ENCODE peak calls at places on chromosomes 5 and 9, in eight cellular contexts. One of them, this sample, is unnamed.

GRCh38 chr5:135979510-135979909 is 24.7 kb upstream of the LECT2 start:
- DNase-seq in NCI-H345: no peak
- DNase-seq in activated CD8-positive, alpha-beta memory T cell treated with anti-CD3 and anti-CD28 coated beads for 48 hours: no peak
- DNase-seq in tibial nerve: no peak
- DNase-seq in HS-5: no peak
- DNase-seq in left ventricle myocardium inferior: no peak
- DNase-seq in activated CD4-positive, alpha-beta T cell treated with anti-CD3 and anti-CD28 coated beads, Interleukin-2, amount 50 U/mL, for 4 hours: no peak
- DNase-seq in IMR-90: peak; percentile 93
- DNase-seq in this sample: no peak

GRCh38 chr5:125412561-125413535 is 666.4 kb upstream of the ZNF608 start:
- DNase-seq in NCI-H345: peak; percentile 75
- DNase-seq in activated CD8-positive, alpha-beta memory T cell treated with anti-CD3 and anti-CD28 coated beads for 48 hours: no peak
- DNase-seq in tibial nerve: peak; percentile 15
- DNase-seq in HS-5: no peak
- DNase-seq in left ventricle myocardium inferior: peak; percentile 61
- DNase-seq in activated CD4-positive, alpha-beta T cell treated with anti-CD3 and anti-CD28 coated beads, Interleukin-2, amount 50 U/mL, for 4 hours: no peak
- DNase-seq in IMR-90: peak; percentile 91
- DNase-seq in this sample: peak; percentile 65

GRCh38 chr9:133236291-133237071 is 27.4 kb upstream of the OBP2B start:
- DNase-seq in NCI-H345: no peak
- DNase-seq in activated CD8-positive, alpha-beta memory T cell treated with anti-CD3 and anti-CD28 coated beads for 48 hours: no peak
- DNase-seq in tibial nerve: no peak
- DNase-seq in HS-5: no peak
- DNase-seq in left ventricle myocardium inferior: no peak
- DNase-seq in activated CD4-positive, alpha-beta T cell treated with anti-CD3 and anti-CD28 coated beads, Interleukin-2, amount 50 U/mL, for 4 hours: no peak
- DNase-seq in IMR-90: no peak
- DNase-seq in this sample: no peak

GRCh38 chr9:20191239-20191840 is 402.5 kb upstream of the SLC24A2 start:
- DNase-seq in NCI-H345: no peak
- DNase-seq in activated CD8-positive, alpha-beta memory T cell treated with anti-CD3 and anti-CD28 coated beads for 48 hours: no peak
- DNase-seq in tibial nerve: no peak
- DNase-seq in HS-5: no peak
- DNase-seq in left ventricle myocardium inferior: no peak
- DNase-seq in activated CD4-positive, alpha-beta T cell treated with anti-CD3 and anti-CD28 coated beads, Interleukin-2, amount 50 U/mL, for 4 hours: no peak
- DNase-seq in IMR-90: no peak
- DNase-seq in this sample: no peak

GRCh38 chr5:96114736-96115466 is 153.2 kb upstream of the ELL2 start:
- DNase-seq in NCI-H345: no peak
- DNase-seq in activated CD8-positive, alpha-beta memory T cell treated with anti-CD3 and anti-CD28 coated beads for 48 hours: no peak
- DNase-seq in tibial nerve: no peak
- DNase-seq in HS-5: no peak
- DNase-seq in left ventricle myocardium inferior: no peak
- DNase-seq in activated CD4-positive, alpha-beta T cell treated with anti-CD3 and anti-CD28 coated beads, Interleukin-2, amount 50 U/mL, for 4 hours: no peak
- DNase-seq in IMR-90: peak; percentile 70
- DNase-seq in this sample: peak; percentile 32

GRCh38 chr9:124770359-124771020 is 621 bp downstream of the NR6A1 start:
- DNase-seq in NCI-H345: peak; percentile 38
- DNase-seq in activated CD8-positive, alpha-beta memory T cell treated with anti-CD3 and anti-CD28 coated beads for 48 hours: no peak
- DNase-seq in tibial nerve: no peak
- DNase-seq in HS-5: no peak
- DNase-seq in left ventricle myocardium inferior: no peak
- DNase-seq in activated CD4-positive, alpha-beta T cell treated with anti-CD3 and anti-CD28 coated beads, Interleukin-2, amount 50 U/mL, for 4 hours: no peak
- DNase-seq in IMR-90: no peak
- DNase-seq in this sample: no peak

GRCh38 chr9:113992276-113992951 is 85.7 kb downstream of the AMBP start:
- DNase-seq in NCI-H345: no peak
- DNase-seq in activated CD8-positive, alpha-beta memory T cell treated with anti-CD3 and anti-CD28 coated beads for 48 hours: no peak
- DNase-seq in tibial nerve: no peak
- DNase-seq in HS-5: no peak
- DNase-seq in left ventricle myocardium inferior: peak; percentile 81
- DNase-seq in activated CD4-positive, alpha-beta T cell treated with anti-CD3 and anti-CD28 coated beads, Interleukin-2, amount 50 U/mL, for 4 hours: no peak
- DNase-seq in IMR-90: no peak
- DNase-seq in this sample: no peak

GRCh38 chr9:37961346-37961745 is 57.4 kb upstream of the SLC25A51 start:
- DNase-seq in NCI-H345: no peak
- DNase-seq in activated CD8-positive, alpha-beta memory T cell treated with anti-CD3 and anti-CD28 coated beads for 48 hours: no peak
- DNase-seq in tibial nerve: no peak
- DNase-seq in HS-5: no peak
- DNase-seq in left ventricle myocardium inferior: no peak
- DNase-seq in activated CD4-positive, alpha-beta T cell treated with anti-CD3 and anti-CD28 coated beads, Interleukin-2, amount 50 U/mL, for 4 hours: no peak
- DNase-seq in IMR-90: no peak
- DNase-seq in this sample: no peak

GRCh38 chr9:109831996-109832395 is 52.0 kb downstream of the PALM2AKAP2 start:
- DNase-seq in NCI-H345: no peak
- DNase-seq in activated CD8-positive, alpha-beta memory T cell treated with anti-CD3 and anti-CD28 coated beads for 48 hours: no peak
- DNase-seq in tibial nerve: no peak
- DNase-seq in HS-5: no peak
- DNase-seq in left ventricle myocardium inferior: no peak
- DNase-seq in activated CD4-positive, alpha-beta T cell treated with anti-CD3 and anti-CD28 coated beads, Interleukin-2, amount 50 U/mL, for 4 hours: no peak
- DNase-seq in IMR-90: no peak
- DNase-seq in this sample: no peak

GRCh38 chr9:134178781-134179551 is 14.6 kb upstream of the RNU6ATAC start:
- DNase-seq in NCI-H345: no peak
- DNase-seq in activated CD8-positive, alpha-beta memory T cell treated with anti-CD3 and anti-CD28 coated beads for 48 hours: no peak
- DNase-seq in tibial nerve: peak; percentile 56
- DNase-seq in HS-5: no peak
- DNase-seq in left ventricle myocardium inferior: peak; percentile 53
- DNase-seq in activated CD4-positive, alpha-beta T cell treated with anti-CD3 and anti-CD28 coated beads, Interleukin-2, amount 50 U/mL, for 4 hours: no peak
- DNase-seq in IMR-90: no peak
- DNase-seq in this sample: no peak

GRCh38 chr5:141734501-141735231 is 52.6 kb upstream of the ARAP3 start:
- DNase-seq in NCI-H345: peak; percentile 72
- DNase-seq in activated CD8-positive, alpha-beta memory T cell treated with anti-CD3 and anti-CD28 coated beads for 48 hours: no peak
- DNase-seq in tibial nerve: no peak
- DNase-seq in HS-5: no peak
- DNase-seq in left ventricle myocardium inferior: no peak
- DNase-seq in activated CD4-positive, alpha-beta T cell treated with anti-CD3 and anti-CD28 coated beads, Interleukin-2, amount 50 U/mL, for 4 hours: peak; percentile 9
- DNase-seq in IMR-90: peak; percentile 61
- DNase-seq in this sample: no peak

GRCh38 chr5:81078930-81079329 is 118.8 kb downstream of the RASGRF2 start:
- DNase-seq in NCI-H345: no peak
- DNase-seq in activated CD8-positive, alpha-beta memory T cell treated with anti-CD3 and anti-CD28 coated beads for 48 hours: no peak
- DNase-seq in tibial nerve: no peak
- DNase-seq in HS-5: no peak
- DNase-seq in left ventricle myocardium inferior: no peak
- DNase-seq in activated CD4-positive, alpha-beta T cell treated with anti-CD3 and anti-CD28 coated beads, Interleukin-2, amount 50 U/mL, for 4 hours: no peak
- DNase-seq in IMR-90: no peak
- DNase-seq in this sample: no peak

GRCh38 chr9:117074337-117074662 is 340.6 kb downstream of the ASTN2 start:
- DNase-seq in NCI-H345: no peak
- DNase-seq in activated CD8-positive, alpha-beta memory T cell treated with anti-CD3 and anti-CD28 coated beads for 48 hours: no peak
- DNase-seq in tibial nerve: no peak
- DNase-seq in HS-5: no peak
- DNase-seq in left ventricle myocardium inferior: no peak
- DNase-seq in activated CD4-positive, alpha-beta T cell treated with anti-CD3 and anti-CD28 coated beads, Interleukin-2, amount 50 U/mL, for 4 hours: no peak
- DNase-seq in IMR-90: no peak
- DNase-seq in this sample: no peak

GRCh38 chr9:33791117-33791516 is 4.2 kb upstream of the PRSS3 start:
- DNase-seq in NCI-H345: no peak
- DNase-seq in activated CD8-positive, alpha-beta memory T cell treated with anti-CD3 and anti-CD28 coated beads for 48 hours: no peak
- DNase-seq in tibial nerve: no peak
- DNase-seq in HS-5: no peak
- DNase-seq in left ventricle myocardium inferior: no peak
- DNase-seq in activated CD4-positive, alpha-beta T cell treated with anti-CD3 and anti-CD28 coated beads, Interleukin-2, amount 50 U/mL, for 4 hours: no peak
- DNase-seq in IMR-90: peak; percentile 69
- DNase-seq in this sample: no peak

GRCh38 chr5:131264453-131265200 is 774 bp downstream of the CDC42SE2 start:
- DNase-seq in NCI-H345: peak; percentile 29
- DNase-seq in activated CD8-positive, alpha-beta memory T cell treated with anti-CD3 and anti-CD28 coated beads for 48 hours: no peak
- DNase-seq in tibial nerve: no peak
- DNase-seq in HS-5: no peak
- DNase-seq in left ventricle myocardium inferior: peak; percentile 15
- DNase-seq in activated CD4-positive, alpha-beta T cell treated with anti-CD3 and anti-CD28 coated beads, Interleukin-2, amount 50 U/mL, for 4 hours: peak; percentile 28
- DNase-seq in IMR-90: peak; percentile 28
- DNase-seq in this sample: no peak

GRCh38 chr5:180624630-180625029 is 24.8 kb downstream of the FLT4 start:
- DNase-seq in NCI-H345: peak; percentile 56
- DNase-seq in activated CD8-positive, alpha-beta memory T cell treated with anti-CD3 and anti-CD28 coated beads for 48 hours: no peak
- DNase-seq in tibial nerve: no peak
- DNase-seq in HS-5: no peak
- DNase-seq in left ventricle myocardium inferior: no peak
- DNase-seq in activated CD4-positive, alpha-beta T cell treated with anti-CD3 and anti-CD28 coated beads, Interleukin-2, amount 50 U/mL, for 4 hours: no peak
- DNase-seq in IMR-90: no peak
- DNase-seq in this sample: no peak

GRCh38 chr9:129434187-129434586 is 186.7 kb downstream of the C9orf50 start:
- DNase-seq in NCI-H345: no peak
- DNase-seq in activated CD8-positive, alpha-beta memory T cell treated with anti-CD3 and anti-CD28 coated beads for 48 hours: no peak
- DNase-seq in tibial nerve: no peak
- DNase-seq in HS-5: no peak
- DNase-seq in left ventricle myocardium inferior: no peak
- DNase-seq in activated CD4-positive, alpha-beta T cell treated with anti-CD3 and anti-CD28 coated beads, Interleukin-2, amount 50 U/mL, for 4 hours: no peak
- DNase-seq in IMR-90: no peak
- DNase-seq in this sample: no peak

GRCh38 chr5:154220625-154221024 is 30.1 kb downstream of the GALNT10 start:
- DNase-seq in NCI-H345: no peak
- DNase-seq in activated CD8-positive, alpha-beta memory T cell treated with anti-CD3 and anti-CD28 coated beads for 48 hours: no peak
- DNase-seq in tibial nerve: no peak
- DNase-seq in HS-5: peak; percentile 69
- DNase-seq in left ventricle myocardium inferior: no peak
- DNase-seq in activated CD4-positive, alpha-beta T cell treated with anti-CD3 and anti-CD28 coated beads, Interleukin-2, amount 50 U/mL, for 4 hours: no peak
- DNase-seq in IMR-90: peak; percentile 86
- DNase-seq in this sample: peak; percentile 73

GRCh38 chr5:59086024-59086423 is 503.1 kb downstream of the RAB3C start:
- DNase-seq in NCI-H345: no peak
- DNase-seq in activated CD8-positive, alpha-beta memory T cell treated with anti-CD3 and anti-CD28 coated beads for 48 hours: no peak
- DNase-seq in tibial nerve: no peak
- DNase-seq in HS-5: no peak
- DNase-seq in left ventricle myocardium inferior: no peak
- DNase-seq in activated CD4-positive, alpha-beta T cell treated with anti-CD3 and anti-CD28 coated beads, Interleukin-2, amount 50 U/mL, for 4 hours: no peak
- DNase-seq in IMR-90: no peak
- DNase-seq in this sample: no peak

GRCh38 chr9:84996049-84996448 is 326.5 kb downstream of the NTRK2 start:
- DNase-seq in NCI-H345: no peak
- DNase-seq in activated CD8-positive, alpha-beta memory T cell treated with anti-CD3 and anti-CD28 coated beads for 48 hours: no peak
- DNase-seq in tibial nerve: no peak
- DNase-seq in HS-5: no peak
- DNase-seq in left ventricle myocardium inferior: no peak
- DNase-seq in activated CD4-positive, alpha-beta T cell treated with anti-CD3 and anti-CD28 coated beads, Interleukin-2, amount 50 U/mL, for 4 hours: no peak
- DNase-seq in IMR-90: no peak
- DNase-seq in this sample: no peak

GRCh38 chr5:88923623-88924619 is 40.9 kb upstream of the MEF2C start:
- DNase-seq in NCI-H345: no peak
- DNase-seq in activated CD8-positive, alpha-beta memory T cell treated with anti-CD3 and anti-CD28 coated beads for 48 hours: no peak
- DNase-seq in tibial nerve: no peak
- DNase-seq in HS-5: no peak
- DNase-seq in left ventricle myocardium inferior: no peak
- DNase-seq in activated CD4-positive, alpha-beta T cell treated with anti-CD3 and anti-CD28 coated beads, Interleukin-2, amount 50 U/mL, for 4 hours: no peak
- DNase-seq in IMR-90: no peak
- DNase-seq in this sample: no peak

GRCh38 chr9:19925674-19926503 is 137.1 kb upstream of the SLC24A2 start:
- DNase-seq in NCI-H345: peak; percentile 88
- DNase-seq in activated CD8-positive, alpha-beta memory T cell treated with anti-CD3 and anti-CD28 coated beads for 48 hours: peak; percentile 47
- DNase-seq in tibial nerve: peak; percentile 56
- DNase-seq in HS-5: peak; percentile 50
- DNase-seq in left ventricle myocardium inferior: peak; percentile 43
- DNase-seq in activated CD4-positive, alpha-beta T cell treated with anti-CD3 and anti-CD28 coated beads, Interleukin-2, amount 50 U/mL, for 4 hours: peak; percentile 69
- DNase-seq in IMR-90: peak; percentile 68
- DNase-seq in this sample: no peak

GRCh38 chr9:134660407-134660806 is 18.8 kb downstream of the COL5A1 start:
- DNase-seq in NCI-H345: no peak
- DNase-seq in activated CD8-positive, alpha-beta memory T cell treated with anti-CD3 and anti-CD28 coated beads for 48 hours: no peak
- DNase-seq in tibial nerve: no peak
- DNase-seq in HS-5: no peak
- DNase-seq in left ventricle myocardium inferior: no peak
- DNase-seq in activated CD4-positive, alpha-beta T cell treated with anti-CD3 and anti-CD28 coated beads, Interleukin-2, amount 50 U/mL, for 4 hours: no peak
- DNase-seq in IMR-90: no peak
- DNase-seq in this sample: no peak

GRCh38 chr9:94850540-94851434 is 124.3 kb downstream of the AOPEP start:
- DNase-seq in NCI-H345: no peak
- DNase-seq in activated CD8-positive, alpha-beta memory T cell treated with anti-CD3 and anti-CD28 coated beads for 48 hours: no peak
- DNase-seq in tibial nerve: no peak
- DNase-seq in HS-5: no peak
- DNase-seq in left ventricle myocardium inferior: no peak
- DNase-seq in activated CD4-positive, alpha-beta T cell treated with anti-CD3 and anti-CD28 coated beads, Interleukin-2, amount 50 U/mL, for 4 hours: no peak
- DNase-seq in IMR-90: no peak
- DNase-seq in this sample: no peak

This sample was measured in non-pigmented ciliary epithelial cell.